ENCODE peak calls at places on chromosomes 6 and 20, in five cellular contexts. I, A, O, U and N are unnamed samples.

GRCh38 chr20:41910558-41910957 is 292.4 kb upstream of the CHD6 start:
- DNase-seq in I (no peak), A (no peak), O (no peak), U (no peak), N (no peak)

GRCh38 chr20:22523499-22524392 is 60.6 kb downstream of the FOXA2 start:
- DNase-seq in I (no peak), A (no peak), O (no peak), U (no peak), N (no peak)

GRCh38 chr6:88048556-88048955 is 915 bp downstream of the SPACA1 start:
- DNase-seq in I (no peak), A (no peak), O (no peak), U (no peak), N (no peak)

GRCh38 chr20:62323146-62323979 is 20.6 kb downstream of the ADRM1 start:
- DNase-seq in I (no peak), A (no peak), O (no peak), U (no peak), N (no peak)

GRCh38 chr20:45911486-45912343 is at the start of gene PLTP:
- DNase-seq in I (no peak), A (peak), O (no peak), U (peak), N (no peak)

GRCh38 chr20:44097521-44098255 is 89.3 kb downstream of the JPH2 start:
- DNase-seq in I (no peak), A (no peak), O (no peak), U (no peak), N (no peak)

GRCh38 chr6:30826961-30827342 is 57.4 kb upstream of the DDR1 start:
- DNase-seq in I (no peak), A (no peak), O (no peak), U (no peak), N (no peak)

GRCh38 chr6:122956376-122956775 is 39.7 kb upstream of the CLVS2 start:
- DNase-seq in I (no peak), A (no peak), O (no peak), U (no peak), N (no peak)

GRCh38 chr6:44078795-44079671 is 48.2 kb downstream of the MRPL14 start:
- DNase-seq in I (no peak), A (peak), O (no peak), U (peak), N (no peak)

GRCh38 chr6:56772737-56773184 is 130.1 kb upstream of the DST start:
- DNase-seq in I (peak), A (no peak), O (peak), U (no peak), N (peak)

GRCh38 chr6:160881409-160881808 is 110.2 kb upstream of the MAP3K4 start:
- DNase-seq in I (no peak), A (no peak), O (no peak), U (no peak), N (no peak)